ENCODE peak calls at places on chromosomes 5 and 9, in six cellular contexts. G is transverse colon, Q is spleen, D is GM12878, N is fibroblast of lung, X is left lung. C is an unnamed sample.

GRCh38 chr9:121350993-121351561 is 19.0 kb downstream of the STOM start:
- DNase-seq in G (peak; percentile 68), Q (no peak), D (no peak), N (peak; percentile 87), X (no peak), C (peak; percentile 84)

GRCh38 chr9:135925496-135926133 is 18.3 kb upstream of the CAMSAP1 start:
- DNase-seq in N (peak; percentile 74), D (no peak), G (no peak), X (peak; percentile 53), Q (no peak), C (peak; percentile 31)

GRCh38 chr9:116860509-116861120 is 173.5 kb downstream of the TRIM32 start:
- DNase-seq in G (peak; percentile 51), N (peak; percentile 38), X (no peak), D (no peak), Q (no peak), C (peak; percentile 67)

GRCh38 chr9:94799578-94800264 is 73.2 kb downstream of the AOPEP start:
- DNase-seq in Q (no peak), D (no peak), X (no peak), N (peak; percentile 97), G (no peak), C (peak; percentile 71)

GRCh38 chr5:74579215-74579614 is 61.3 kb downstream of the ENC1 start:
- DNase-seq in X (no peak), D (peak; percentile 87), N (peak; percentile 95), Q (no peak), G (peak; percentile 23), C (no peak)

GRCh38 chr9:70165006-70165602 is 93.7 kb upstream of the SMC5 start:
- DNase-seq in G (no peak), X (no peak), N (peak; percentile 10), D (no peak), Q (no peak), C (peak; percentile 21)

GRCh38 chr9:105252405-105252756 is 7.9 kb downstream of the SLC44A1 start:
- DNase-seq in D (no peak), G (no peak), X (no peak), Q (no peak), N (no peak), C (no peak)

GRCh38 chr9:105972805-105973204 is 278.5 kb downstream of the TMEM38B start:
- DNase-seq in X (no peak), N (no peak), D (no peak), Q (no peak), G (no peak), C (no peak)

GRCh38 chr9:122816163-122816867 is 12.1 kb downstream of the PDCL start:
- DNase-seq in Q (peak; percentile 87), G (peak; percentile 18), N (no peak), X (no peak), D (no peak), C (no peak)

GRCh38 chr9:21974542-21975409 is 19.4 kb downstream of the CDKN2A start:
- DNase-seq in X (peak; percentile 84), N (peak; percentile 75), G (no peak), D (no peak), Q (peak; percentile 83), C (peak; percentile 56)

GRCh38 chr5:41841325-41841724 is 28.9 kb downstream of the OXCT1 start:
- DNase-seq in D (no peak), G (no peak), Q (no peak), X (no peak), N (no peak), C (no peak)
- H3K4me3 ChIP-seq in D (no peak overlapping the region), G (no peak overlapping the region), Q (no peak overlapping the region), X (no peak overlapping the region), N (no peak overlapping the region), C (no peak overlapping the region)

DNA sequence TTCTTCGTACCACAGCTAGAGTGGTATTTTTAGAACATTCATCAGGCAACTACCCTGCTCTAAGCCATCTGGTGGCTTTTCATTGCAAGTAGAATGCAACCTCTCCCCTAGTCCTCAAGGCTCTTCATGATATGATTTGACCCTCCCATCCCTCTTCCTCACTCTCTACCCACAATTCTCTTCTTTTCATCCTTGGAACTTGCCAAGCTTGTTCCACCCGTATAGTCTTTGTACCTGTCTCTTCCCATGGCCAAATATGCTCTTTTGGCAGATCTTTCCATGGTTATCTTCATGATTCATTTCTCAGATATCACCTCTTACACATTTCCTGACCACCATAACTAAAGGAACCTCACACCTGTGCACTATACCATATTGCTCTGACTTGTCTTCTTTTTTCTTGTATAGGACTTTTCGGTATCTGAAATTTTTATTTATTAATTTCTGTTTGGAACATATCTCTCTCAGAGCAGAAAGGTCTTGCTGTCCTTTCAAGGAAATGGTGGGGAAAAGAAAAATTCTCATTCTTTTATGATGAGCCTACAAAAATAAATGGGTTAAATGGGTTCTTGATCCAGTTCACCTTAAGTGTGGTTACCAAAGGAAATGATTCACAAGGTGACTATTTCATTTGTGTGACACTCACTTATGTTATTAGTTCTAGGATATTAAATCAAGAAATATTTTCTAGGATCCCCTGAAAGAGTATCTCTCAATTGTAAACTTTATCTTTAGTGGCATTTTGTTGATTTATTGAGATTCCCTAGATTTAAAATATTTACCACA is 3.7 kb upstream of the CD274 start:
- DNase-seq in Q (no peak), N (peak; percentile 60), G (no peak), D (no peak), X (no peak), C (peak; percentile 94)
- TF ChIP-seq CTCF in Q (no peak), N (no peak), G (no peak), D (no peak), X (no peak), C (no peak)

GRCh38 chr5:158925314-158925713 is 174.4 kb downstream of the EBF1 start:
- DNase-seq in X (no peak), G (no peak), N (no peak), D (no peak), Q (no peak), C (no peak)
- H3K27me3 ChIP-seq in X (peaks cover 15% of the 10 kb centered on the region), G (no peaks in the 10 kb centered on the region), N (no peaks in the 10 kb centered on the region), D (no peaks in the 10 kb centered on the region), Q (no peaks in the 10 kb centered on the region), C (no peaks in the 10 kb centered on the region)

GRCh38 chr9:137126786-137127185 is 12.2 kb upstream of the GRIN1 start:
- DNase-seq in X (no peak), Q (no peak), D (no peak), N (no peak), G (no peak), C (no peak)
- H3K4me3 ChIP-seq in X (peak overlapping the region; percentile 15), Q (no peak overlapping the region), D (peak overlapping the region; percentile 72), N (no peak overlapping the region), G (peak overlapping the region; percentile 42), C (no peak overlapping the region)

GRCh38 chr9:12426198-12426864 is 266.9 kb upstream of the TYRP1 start:
- DNase-seq in Q (no peak), G (no peak), N (no peak), X (no peak), D (no peak), C (peak; percentile 20)
- TF ChIP-seq CTCF in Q (no peak), G (no peak), N (no peak), X (no peak), D (no peak), C (peak; percentile 7)

GRCh38 chr5:173228107-173228506 is 6.9 kb downstream of the NKX2-5 start:
- DNase-seq in Q (no peak), N (no peak), G (no peak), D (no peak), X (no peak), C (no peak)

GRCh38 chr5:173217626-173218397 is 17.2 kb downstream of the NKX2-5 start:
- DNase-seq in Q (peak; percentile 51), N (no peak), X (no peak), G (no peak), D (no peak), C (peak; percentile 22)

DNA sequence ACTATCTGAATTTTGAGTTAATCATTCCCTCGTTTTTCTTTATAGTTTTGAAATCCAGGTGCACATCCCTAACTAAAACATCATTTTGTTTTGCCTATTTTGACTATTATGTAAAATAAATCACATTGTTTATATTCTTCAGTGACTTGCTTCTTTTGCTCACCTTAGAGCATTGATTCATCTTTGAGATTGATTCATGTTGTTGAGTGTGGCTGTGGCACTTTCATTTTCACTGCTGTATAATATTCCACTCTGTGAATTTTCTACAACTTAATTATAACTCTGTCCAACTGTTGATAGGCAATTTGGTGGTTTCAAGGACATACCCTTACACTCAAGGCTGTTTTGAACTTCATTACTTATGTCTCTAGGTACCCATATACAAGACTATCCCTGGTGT is 12.5 kb downstream of the NKX2-5 start:
- DNase-seq in D (no peak), G (no peak), N (no peak), X (no peak), Q (no peak), C (no peak)
- H3K27me3 ChIP-seq in D (peaks cover 2% of the 10 kb centered on the region), G (peaks cover 68% of the 10 kb centered on the region), N (peaks cover 10% of the 10 kb centered on the region), X (peaks cover 79% of the 10 kb centered on the region), Q (peaks cover 5% of the 10 kb centered on the region), C (peaks cover 3% of the 10 kb centered on the region)

GRCh38 chr5:136781464-136781863 is 416.1 kb upstream of the TRPC7 start:
- DNase-seq in N (peak; percentile 82), D (no peak), X (no peak), Q (no peak), G (no peak), C (peak; percentile 33)
- H3K4me3 ChIP-seq in N (no peak overlapping the region), D (no peak overlapping the region), X (no peak overlapping the region), Q (no peak overlapping the region), G (no peak overlapping the region), C (no peak overlapping the region)

C was measured in bronchial epithelial cell.